ENCODE peak calls at places on chromosomes 3 and 15, in six cellular contexts. Y, V, N, E, D and I are unnamed samples.

GRCh38 chr3:140942221-140943104 is 827 bp downstream of the SLC25A36 start:
- DNase-seq in Y (peak; percentile 66), V (peak; percentile 84), N (peak; percentile 76), E (peak; percentile 60), D (peak; percentile 61), I (peak; percentile 78)

GRCh38 chr3:45277636-45278035 is 51.5 kb upstream of the TMEM158 start:
- DNase-seq in Y (no peak), V (no peak), N (no peak), E (no peak), D (no peak), I (no peak)

GRCh38 chr15:68666120-68666811 is 87.5 kb downstream of the CORO2B start:
- DNase-seq in Y (no peak), V (peak; percentile 14), N (no peak), E (no peak), D (no peak), I (no peak)

GRCh38 chr3:46464326-46465195 is at the start of gene LTF:
- DNase-seq in Y (no peak), V (no peak), N (no peak), E (no peak), D (no peak), I (no peak)

GRCh38 chr3:184154909-184155643 is at the start of gene DVL3:
- DNase-seq in Y (peak; percentile 57), V (peak; percentile 81), N (peak; percentile 86), E (peak; percentile 55), D (peak; percentile 56), I (peak; percentile 78)

GRCh38 chr3:13372126-13372525 is 48.0 kb downstream of the NUP210 start:
- DNase-seq in Y (no peak), V (no peak), N (no peak), E (no peak), D (no peak), I (no peak)

GRCh38 chr15:100190675-100191074 is 151.1 kb downstream of the ADAMTS17 start:
- DNase-seq in Y (no peak), V (no peak), N (no peak), E (no peak), D (no peak), I (no peak)

GRCh38 chr3:170488802-170489201 is 70.1 kb downstream of the CLDN11 start:
- DNase-seq in Y (peak; percentile 80), V (no peak), N (no peak), E (peak; percentile 93), D (peak; percentile 84), I (no peak)

GRCh38 chr3:8621141-8621540 is 23.5 kb downstream of the SSUH2 start:
- DNase-seq in Y (no peak), V (no peak), N (no peak), E (no peak), D (no peak), I (no peak)

GRCh38 chr3:37962906-37963486 is 27.6 kb upstream of the VILL start:
- DNase-seq in Y (peak; percentile 17), V (no peak), N (no peak), E (peak; percentile 42), D (no peak), I (no peak)

GRCh38 chr15:50257924-50258323 is 7.6 kb downstream of the HDC start:
- DNase-seq in Y (peak; percentile 50), V (no peak), N (no peak), E (peak; percentile 68), D (peak; percentile 73), I (peak; percentile 93)

GRCh38 chr15:101432982-101433381 is 56.5 kb downstream of the PCSK6 start:
- DNase-seq in Y (no peak), V (no peak), N (no peak), E (no peak), D (no peak), I (no peak)

GRCh38 chr15:25339431-25339830 is 99.4 kb downstream of the UBE3A start:
- DNase-seq in Y (no peak), V (no peak), N (no peak), E (no peak), D (peak; percentile 29), I (no peak)

GRCh38 chr3:111284485-111285187 is 213.0 kb downstream of the NECTIN3 start:
- DNase-seq in Y (no peak), V (no peak), N (no peak), E (no peak), D (no peak), I (no peak)

GRCh38 chr15:64678126-64678819 is 97.1 kb downstream of the RBPMS2 start:
- DNase-seq in Y (no peak), V (no peak), N (no peak), E (no peak), D (peak; percentile 74), I (no peak)

GRCh38 chr3:59816312-59816711 is 766.5 kb upstream of the CFAP20DC start:
- DNase-seq in Y (no peak), V (no peak), N (no peak), E (no peak), D (peak; percentile 79), I (no peak)

GRCh38 chr3:197590313-197590962 is 34.7 kb upstream of the BDH1 start:
- DNase-seq in Y (no peak), V (no peak), N (no peak), E (no peak), D (no peak), I (no peak)

GRCh38 chr15:65576669-65577068 is 34.3 kb downstream of the INTS14 start:
- DNase-seq in Y (peak; percentile 64), V (no peak), N (no peak), E (peak; percentile 58), D (peak; percentile 8), I (no peak)

GRCh38 chr15:29883126-29883525 is 60.9 kb upstream of the TJP1 start:
- DNase-seq in Y (no peak), V (peak; percentile 71), N (no peak), E (no peak), D (no peak), I (no peak)

GRCh38 chr3:14482271-14482721 is 57.8 kb downstream of the GRIP2 start:
- DNase-seq in Y (no peak), V (no peak), N (peak; percentile 34), E (no peak), D (no peak), I (no peak)

GRCh38 chr3:194064380-194065118 is 71.4 kb upstream of the HES1 start:
- DNase-seq in Y (no peak), V (no peak), N (no peak), E (no peak), D (no peak), I (no peak)

GRCh38 chr15:64915518-64916227 is 4.0 kb downstream of the ANKDD1A start:
- DNase-seq in Y (no peak), V (no peak), N (no peak), E (no peak), D (no peak), I (peak; percentile 15)

GRCh38 chr15:48062476-48062875 is 58.3 kb upstream of the SLC24A5 start:
- DNase-seq in Y (peak; percentile 10), V (no peak), N (no peak), E (peak; percentile 19), D (peak; percentile 23), I (no peak)

GRCh38 chr3:39132096-39133092 is 21.0 kb downstream of the CSRNP1 start:
- DNase-seq in Y (no peak), V (no peak), N (no peak), E (no peak), D (peak; percentile 30), I (no peak)

GRCh38 chr3:177358968-177359600 is 161.8 kb upstream of the TBL1XR1 start:
- DNase-seq in Y (peak; percentile 27), V (peak; percentile 57), N (peak; percentile 60), E (no peak), D (peak; percentile 76), I (peak; percentile 60)

GRCh38 chr3:102083469-102083868 is 234.2 kb downstream of the NFKBIZ start:
- DNase-seq in Y (no peak), V (no peak), N (no peak), E (no peak), D (no peak), I (no peak)

GRCh38 chr3:7710284-7710683 is 791.3 kb upstream of the LMCD1 start:
- DNase-seq in Y (no peak), V (peak; percentile 15), N (no peak), E (no peak), D (no peak), I (no peak)

GRCh38 chr3:24365168-24365567 is 129.5 kb downstream of the THRB start:
- DNase-seq in Y (peak; percentile 91), V (no peak), N (no peak), E (peak; percentile 92), D (peak; percentile 97), I (peak; percentile 31)

GRCh38 chr15:72271895-72272212 is 500 bp downstream of the PARP6 start:
- DNase-seq in Y (peak; percentile 19), V (peak; percentile 21), N (no peak), E (peak; percentile 19), D (peak; percentile 24), I (peak; percentile 36)

GRCh38 chr3:128144512-128144911 is 8.8 kb upstream of the EEFSEC start:
- DNase-seq in Y (no peak), V (no peak), N (no peak), E (no peak), D (no peak), I (no peak)

DNA sequence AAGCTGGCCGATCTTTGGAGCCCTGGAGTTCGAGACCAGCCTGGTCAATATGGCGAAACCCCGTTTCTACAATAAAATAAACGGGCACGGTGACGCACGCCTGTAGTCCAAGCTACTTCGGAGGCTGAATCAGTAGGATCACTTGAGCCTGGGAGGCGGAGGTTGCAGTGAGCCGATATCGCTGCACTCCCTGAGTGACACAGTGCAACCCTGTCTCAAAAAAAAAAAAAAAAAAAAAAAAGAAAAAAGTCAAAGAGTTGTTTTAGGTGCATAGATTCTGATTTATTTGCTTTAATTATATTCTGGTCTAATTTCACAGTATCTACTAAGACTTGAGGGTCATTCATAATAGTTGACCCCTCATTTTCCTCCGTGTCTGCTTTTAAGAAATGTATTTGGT is 1.7 kb downstream of the ARL13B start:
- DNase-seq in Y (no peak), V (no peak), N (no peak), E (no peak), D (no peak), I (no peak)
- H3K4me3 ChIP-seq in Y (no peak overlapping the region), V (no peak overlapping the region), N (no peak overlapping the region), E (no peak overlapping the region), D (no peak overlapping the region), I (no peak overlapping the region)

GRCh38 chr15:32721594-32721993 is 3.8 kb downstream of the GREM1 start:
- DNase-seq in Y (peak; percentile 63), V (no peak), N (no peak), E (peak; percentile 66), D (no peak), I (no peak)
- H3K4me3 ChIP-seq in Y (no peak overlapping the region), V (no peak overlapping the region), N (no peak overlapping the region), E (no peak overlapping the region), D (no peak overlapping the region), I (no peak overlapping the region)

GRCh38 chr3:58308728-58309127 is 2.4 kb downstream of the HTD2 start:
- DNase-seq in Y (peak; percentile 31), V (no peak), N (no peak), E (peak; percentile 33), D (no peak), I (no peak)
- H3K4me3 ChIP-seq in Y (no peak overlapping the region), V (no peak overlapping the region), N (no peak overlapping the region), E (no peak overlapping the region), D (no peak overlapping the region), I (peak overlapping the region; percentile 9)

DNA sequence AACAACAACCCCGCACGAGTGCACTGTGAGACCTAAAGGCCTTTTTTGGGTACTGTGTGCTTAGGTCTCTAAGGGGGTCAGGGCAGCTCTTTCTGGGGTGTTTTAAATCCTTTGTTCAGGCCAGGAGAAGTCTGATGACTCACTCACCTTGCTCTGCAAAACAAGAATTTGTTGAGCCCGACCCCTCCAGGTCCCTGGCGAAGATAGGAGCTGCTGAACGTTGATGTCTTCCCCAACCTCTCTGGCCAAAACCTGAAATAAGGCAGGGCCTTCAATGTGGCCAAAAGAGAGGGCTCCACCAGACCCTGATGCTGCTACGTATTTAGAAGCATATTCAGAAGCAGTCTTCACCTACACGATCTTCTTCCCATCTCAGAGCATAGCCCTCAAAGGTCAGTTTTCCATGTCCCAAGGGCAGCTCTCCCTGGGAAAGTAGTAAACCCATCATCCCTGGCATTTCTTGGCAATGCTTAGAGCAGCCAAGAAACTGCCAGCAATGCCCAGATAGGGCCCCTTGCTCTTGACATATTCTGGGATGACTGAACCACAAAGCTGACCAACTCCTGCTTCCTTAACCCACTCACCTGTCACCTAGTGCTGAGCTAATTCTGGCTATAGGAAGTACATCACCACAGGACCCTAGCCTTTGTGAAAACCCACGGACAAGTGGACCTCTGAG is 27.1 kb downstream of the CCDC13 start:
- DNase-seq in Y (no peak), V (no peak), N (no peak), E (no peak), D (no peak), I (no peak)
- H3K4me3 ChIP-seq in Y (no peak overlapping the region), V (no peak overlapping the region), N (no peak overlapping the region), E (no peak overlapping the region), D (no peak overlapping the region), I (no peak overlapping the region)